ENCODE peak calls at places on chromosomes 2 and 18, in six cellular contexts. S is astrocyte, Z is GM13976, Y is upper lobe of left lung, T is GM20000, B is fibroblast of lung. R is an unnamed sample.

GRCh38 chr2:171939058-171939753 is 16.9 kb downstream of the HAT1 start:
- DNase-seq in S (no peak), Z (no peak), Y (no peak), T (no peak), B (no peak), R (no peak)

GRCh38 chr2:29382486-29382885 is 267.3 kb downstream of the CLIP4 start:
- DNase-seq in S (no peak), Z (no peak), Y (no peak), T (no peak), B (no peak), R (no peak)

GRCh38 chr2:28352726-28353125 is 39.9 kb upstream of the FOSL2 start:
- DNase-seq in S (no peak), Z (no peak), Y (no peak), T (no peak), B (no peak), R (no peak)

GRCh38 chr2:100822587-100823248 is 2.8 kb downstream of the NPAS2 start:
- DNase-seq in S (peak), Z (no peak), Y (no peak), T (no peak), B (peak), R (no peak)

GRCh38 chr2:177265834-177266817 is 1.6 kb upstream of the NFE2L2 start:
- DNase-seq in S (peak), Z (no peak), Y (no peak), T (peak), B (no peak), R (no peak)

GRCh38 chr2:136019304-136019703 is 33.9 kb upstream of the DARS1 start:
- DNase-seq in S (no peak), Z (peak), Y (no peak), T (peak), B (no peak), R (no peak)

GRCh38 chr18:2980607-2980923 is 32.4 kb downstream of the LPIN2 start:
- DNase-seq in S (no peak), Z (no peak), Y (no peak), T (no peak), B (no peak), R (no peak)

GRCh38 chr2:25043241-25043867 is 1.5 kb downstream of the EFR3B start:
- DNase-seq in S (peak), Z (peak), Y (no peak), T (peak), B (peak), R (no peak)

GRCh38 chr2:144331652-144332355 is 188.1 kb downstream of the ZEB2 start:
- DNase-seq in S (peak), Z (no peak), Y (peak), T (no peak), B (no peak), R (peak)

GRCh38 chr2:72713857-72714256 is 112.0 kb downstream of the EXOC6B start:
- DNase-seq in S (no peak), Z (no peak), Y (no peak), T (no peak), B (no peak), R (no peak)
- TF ChIP-seq CTCF in S (no peak), Z (no peak), Y (no peak), T (no peak), B (no peak), R (peak)

GRCh38 chr2:191839918-191840804 is 6.7 kb downstream of the CAVIN2 start:
- DNase-seq in S (no peak), Z (no peak), Y (peak), T (no peak), B (no peak), R (no peak)
- TF ChIP-seq CTCF in S (no peak), Z (no peak), Y (no peak), T (no peak), B (peak), R (no peak)

GRCh38 chr2:239579524-239580198 is 178.8 kb upstream of the HDAC4 start:
- DNase-seq in S (no peak), Z (no peak), Y (no peak), T (no peak), B (no peak), R (no peak)
- TF ChIP-seq CTCF in S (no peak), Z (no peak), Y (no peak), T (no peak), B (no peak), R (no peak)

DNA sequence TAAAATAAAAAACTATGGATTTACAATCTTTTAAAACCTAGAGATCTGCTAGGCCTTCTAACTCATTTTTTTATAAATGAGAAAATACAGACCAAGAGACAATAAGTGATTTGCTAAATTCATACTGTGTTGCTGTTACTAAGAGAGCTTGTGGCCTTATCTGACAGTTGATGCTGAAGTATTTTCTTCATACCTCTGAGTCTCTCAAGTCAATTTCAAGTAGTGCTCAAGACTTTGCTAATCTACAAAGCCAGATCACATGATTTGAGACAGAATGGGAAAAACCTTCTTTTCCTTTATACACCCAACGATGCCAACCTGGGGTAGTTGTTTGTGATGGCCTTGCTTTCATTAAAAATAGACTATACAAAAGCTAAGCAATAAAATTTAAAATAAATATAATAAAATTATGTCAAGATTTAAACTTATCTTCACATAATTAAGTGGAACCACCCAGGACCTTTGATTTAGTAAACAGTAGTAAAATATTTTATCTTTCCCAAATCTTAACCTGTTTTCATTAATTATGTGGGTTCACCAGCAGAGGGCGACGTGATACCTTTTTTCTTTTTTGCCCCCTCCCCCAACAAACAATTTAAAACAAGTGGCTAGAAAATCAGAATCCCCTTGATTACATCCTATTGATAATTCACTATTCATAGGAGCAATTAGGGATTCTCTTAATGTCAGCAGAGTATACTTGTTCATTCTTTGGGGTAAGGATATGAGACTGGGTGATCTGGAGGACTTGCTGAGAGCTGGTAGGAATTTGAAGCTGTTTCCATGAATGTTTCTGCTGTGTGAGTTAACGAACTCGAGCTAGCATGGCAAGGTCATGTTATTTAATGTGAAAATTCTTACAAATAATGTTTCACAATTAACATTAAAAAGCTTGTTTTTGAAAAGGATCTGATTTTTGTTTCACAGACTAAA is 49.6 kb upstream of the SLC5A7 start:
- DNase-seq in S (no peak), Z (no peak), Y (no peak), T (no peak), B (no peak), R (no peak)
- TF ChIP-seq CTCF in S (peak), Z (peak), Y (peak), T (no peak), B (peak), R (peak)